ENCODE peak calls at places on chromosomes 11 and 22, in four cellular contexts. One of them, this sample, is unnamed. For H3K9me1 and H3K9me3, the result is how much of the 10 kb centered on the place peaks cover.

GRCh38 chr11:117837791-117838190 is 13.2 kb upstream of the FXYD2 start:
- DNase-seq in IMR-90: no peak
- DNase-seq in K562: no peak
- DNase-seq in endothelial cell of umbilical vein: no peak
- DNase-seq in this sample: no peak

GRCh38 chr11:13052130-13052541 is 43.0 kb downstream of the RASSF10 start:
- DNase-seq in IMR-90: no peak
- DNase-seq in K562: no peak
- DNase-seq in endothelial cell of umbilical vein: no peak
- DNase-seq in this sample: no peak

GRCh38 chr11:45818961-45819605 is 14.1 kb downstream of the SLC35C1 start:
- DNase-seq in endothelial cell of umbilical vein: no peak
- DNase-seq in IMR-90: no peak
- DNase-seq in K562: no peak
- DNase-seq in this sample: no peak

GRCh38 chr11:129680907-129681306 is 134.7 kb upstream of the TMEM45B start:
- DNase-seq in K562: no peak
- DNase-seq in endothelial cell of umbilical vein: no peak
- DNase-seq in IMR-90: no peak
- DNase-seq in this sample: no peak

GRCh38 chr11:117172678-117173421 is 5.7 kb upstream of the SIDT2 start:
- DNase-seq in K562: peak
- DNase-seq in endothelial cell of umbilical vein: peak
- DNase-seq in IMR-90: no peak
- DNase-seq in this sample: no peak

GRCh38 chr11:65553301-65554001 is 4.7 kb downstream of the LTBP3 start:
- DNase-seq in IMR-90: no peak
- DNase-seq in K562: peak
- DNase-seq in endothelial cell of umbilical vein: no peak
- DNase-seq in this sample: no peak

GRCh38 chr11:118194835-118195627 is 18.6 kb upstream of the SCN2B start:
- DNase-seq in endothelial cell of umbilical vein: peak
- DNase-seq in K562: no peak
- DNase-seq in IMR-90: peak
- DNase-seq in this sample: peak

GRCh38 chr11:33291004-33291777 is 34.0 kb downstream of the HIPK3 start:
- DNase-seq in endothelial cell of umbilical vein: no peak
- DNase-seq in K562: no peak
- DNase-seq in IMR-90: peak
- DNase-seq in this sample: no peak

GRCh38 chr11:76830639-76831312 is 29.9 kb upstream of the ACER3 start:
- DNase-seq in IMR-90: peak
- DNase-seq in K562: no peak
- DNase-seq in endothelial cell of umbilical vein: peak
- DNase-seq in this sample: no peak

GRCh38 chr11:87908086-87908485 is 267.2 kb downstream of the RAB38 start:
- DNase-seq in K562: no peak
- DNase-seq in endothelial cell of umbilical vein: no peak
- DNase-seq in IMR-90: no peak
- DNase-seq in this sample: no peak

GRCh38 chr22:45680932-45681700 is 9.5 kb downstream of the ATXN10 start:
- DNase-seq in K562: no peak
- DNase-seq in endothelial cell of umbilical vein: peak
- DNase-seq in IMR-90: peak
- DNase-seq in this sample: no peak

GRCh38 chr11:8642226-8642625 is 40.2 kb downstream of the TRIM66 start:
- DNase-seq in endothelial cell of umbilical vein: peak
- DNase-seq in IMR-90: no peak
- DNase-seq in K562: no peak
- DNase-seq in this sample: no peak

GRCh38 chr11:19349340-19350025 is 108.7 kb upstream of the E2F8 start:
- DNase-seq in K562: no peak
- DNase-seq in endothelial cell of umbilical vein: no peak
- DNase-seq in IMR-90: no peak
- DNase-seq in this sample: no peak

GRCh38 chr22:30423296-30423958 is 2.1 kb upstream of the MTFP1 start:
- DNase-seq in IMR-90: no peak
- DNase-seq in K562: no peak
- DNase-seq in endothelial cell of umbilical vein: no peak
- DNase-seq in this sample: no peak

GRCh38 chr11:1534682-1535081 is 37.4 kb downstream of the DUSP8 start:
- DNase-seq in endothelial cell of umbilical vein: no peak
- DNase-seq in K562: no peak
- DNase-seq in IMR-90: peak
- DNase-seq in this sample: no peak

GRCh38 chr22:24592144-24592845 is 578 bp downstream of the LRRC75B start:
- DNase-seq in K562: no peak
- DNase-seq in IMR-90: no peak
- DNase-seq in endothelial cell of umbilical vein: peak
- DNase-seq in this sample: no peak

GRCh38 chr11:57335343-57336110 is at the start of gene SSRP1:
- DNase-seq in endothelial cell of umbilical vein: peak
- DNase-seq in IMR-90: peak
- DNase-seq in K562: peak
- DNase-seq in this sample: no peak

GRCh38 chr11:118215262-118215661 is 9.5 kb downstream of the JAML start:
- DNase-seq in endothelial cell of umbilical vein: no peak
- DNase-seq in K562: no peak
- DNase-seq in IMR-90: no peak
- DNase-seq in this sample: no peak

GRCh38 chr11:62715150-62716130 is 8.0 kb downstream of the GNG3 start:
- DNase-seq in endothelial cell of umbilical vein: no peak
- DNase-seq in IMR-90: no peak
- DNase-seq in K562: no peak
- DNase-seq in this sample: no peak

GRCh38 chr11:125078516-125079140 is 15.5 kb downstream of the SLC37A2 start:
- DNase-seq in K562: no peak
- DNase-seq in IMR-90: no peak
- DNase-seq in endothelial cell of umbilical vein: no peak
- DNase-seq in this sample: no peak

GRCh38 chr11:88421530-88421929 is 84.0 kb upstream of the CTSC start:
- DNase-seq in endothelial cell of umbilical vein: no peak
- DNase-seq in K562: peak
- DNase-seq in IMR-90: peak
- DNase-seq in this sample: no peak

GRCh38 chr11:9089061-9089460 is 2.3 kb downstream of the SCUBE2 start:
- DNase-seq in endothelial cell of umbilical vein: no peak
- DNase-seq in K562: no peak
- DNase-seq in IMR-90: no peak
- DNase-seq in this sample: no peak

GRCh38 chr11:44751066-44751465 is 24.3 kb downstream of the TSPAN18 start:
- DNase-seq in K562: no peak
- DNase-seq in IMR-90: no peak
- DNase-seq in endothelial cell of umbilical vein: no peak
- DNase-seq in this sample: no peak

GRCh38 chr11:64969209-64969608 is 2.7 kb downstream of the MAJIN start:
- DNase-seq in IMR-90: peak
- DNase-seq in K562: no peak
- DNase-seq in endothelial cell of umbilical vein: peak
- DNase-seq in this sample: peak

GRCh38 chr11:61693897-61694840 is 14.0 kb downstream of the DAGLA start:
- DNase-seq in K562: no peak
- DNase-seq in endothelial cell of umbilical vein: no peak
- DNase-seq in IMR-90: no peak
- DNase-seq in this sample: no peak

GRCh38 chr11:74437441-74437840 is 29.9 kb downstream of the KCNE3 start:
- DNase-seq in endothelial cell of umbilical vein: peak
- DNase-seq in K562: peak
- DNase-seq in IMR-90: peak
- DNase-seq in this sample: no peak

GRCh38 chr11:74438681-74439080 is 28.7 kb downstream of the KCNE3 start:
- DNase-seq in IMR-90: no peak
- DNase-seq in endothelial cell of umbilical vein: no peak
- DNase-seq in K562: no peak
- DNase-seq in this sample: no peak

GRCh38 chr11:74429205-74429604 is 31.0 kb upstream of the PGM2L1 start:
- DNase-seq in endothelial cell of umbilical vein: no peak
- DNase-seq in IMR-90: no peak
- DNase-seq in K562: no peak
- DNase-seq in this sample: no peak

GRCh38 chr11:74434528-74434927 is 32.8 kb downstream of the KCNE3 start:
- DNase-seq in K562: no peak
- DNase-seq in IMR-90: peak
- DNase-seq in endothelial cell of umbilical vein: no peak
- DNase-seq in this sample: no peak
- H3K9me1 ChIP-seq in K562: under half
- H3K9me1 ChIP-seq in IMR-90: under half
- H3K9me1 ChIP-seq in endothelial cell of umbilical vein: under half
- H3K9me1 ChIP-seq in this sample: under half

DNA sequence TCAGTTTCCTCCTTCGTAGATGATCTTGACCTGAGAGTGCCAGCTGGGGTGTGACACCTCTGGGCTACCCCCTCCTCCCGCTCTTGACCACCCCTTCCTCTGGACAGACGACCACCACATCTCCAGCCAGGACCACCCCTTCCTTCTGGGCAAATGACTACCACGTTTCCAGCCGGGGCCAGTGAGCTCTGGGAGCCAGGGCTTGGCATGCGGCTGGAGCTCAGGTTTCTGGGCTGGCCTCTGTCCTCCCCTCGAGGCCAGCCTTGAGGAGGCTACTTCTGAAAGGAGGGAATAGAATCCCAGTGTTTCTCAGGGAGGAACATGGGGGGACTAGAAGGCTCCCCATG is 120.9 kb downstream of the KCNQ1OT1 start:
- DNase-seq in endothelial cell of umbilical vein: no peak
- DNase-seq in K562: no peak
- DNase-seq in IMR-90: no peak
- DNase-seq in this sample: no peak
- H3K9ac ChIP-seq in endothelial cell of umbilical vein: no peak
- H3K9ac ChIP-seq in K562: no peak
- H3K9ac ChIP-seq in IMR-90: no peak
- H3K9ac ChIP-seq in this sample: no peak

DNA sequence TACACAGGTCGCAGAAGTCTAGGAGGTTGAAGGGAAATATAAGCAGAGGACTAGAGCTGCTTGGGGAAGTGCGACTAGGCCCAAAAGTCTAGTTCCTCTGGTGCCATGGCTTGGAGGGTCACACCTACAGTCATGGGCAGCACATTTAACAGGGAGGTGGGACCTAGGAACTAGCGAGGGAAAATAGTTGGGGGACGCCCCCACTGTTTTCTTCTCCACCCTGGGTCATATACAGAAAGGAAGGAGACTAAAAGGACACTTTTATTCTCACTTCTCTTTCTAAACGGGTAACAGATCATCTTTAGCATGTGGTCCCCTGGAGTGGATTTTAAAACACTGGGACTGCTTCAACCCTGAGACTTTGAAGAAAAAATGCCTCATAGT is 16.6 kb downstream of the APIP start:
- DNase-seq in IMR-90: no peak
- DNase-seq in K562: no peak
- DNase-seq in endothelial cell of umbilical vein: no peak
- DNase-seq in this sample: no peak
- H3K9me3 ChIP-seq in IMR-90: under half
- H3K9me3 ChIP-seq in K562: under half
- H3K9me3 ChIP-seq in endothelial cell of umbilical vein: under half
- H3K9me3 ChIP-seq in this sample: under half

GRCh38 chr11:35750315-35750714 is 87.7 kb downstream of the TRIM44 start:
- DNase-seq in endothelial cell of umbilical vein: no peak
- DNase-seq in IMR-90: no peak
- DNase-seq in K562: no peak
- DNase-seq in this sample: no peak
- H3K9me1 ChIP-seq in endothelial cell of umbilical vein: under half
- H3K9me1 ChIP-seq in IMR-90: under half
- H3K9me1 ChIP-seq in K562: under half
- H3K9me1 ChIP-seq in this sample: under half

DNA sequence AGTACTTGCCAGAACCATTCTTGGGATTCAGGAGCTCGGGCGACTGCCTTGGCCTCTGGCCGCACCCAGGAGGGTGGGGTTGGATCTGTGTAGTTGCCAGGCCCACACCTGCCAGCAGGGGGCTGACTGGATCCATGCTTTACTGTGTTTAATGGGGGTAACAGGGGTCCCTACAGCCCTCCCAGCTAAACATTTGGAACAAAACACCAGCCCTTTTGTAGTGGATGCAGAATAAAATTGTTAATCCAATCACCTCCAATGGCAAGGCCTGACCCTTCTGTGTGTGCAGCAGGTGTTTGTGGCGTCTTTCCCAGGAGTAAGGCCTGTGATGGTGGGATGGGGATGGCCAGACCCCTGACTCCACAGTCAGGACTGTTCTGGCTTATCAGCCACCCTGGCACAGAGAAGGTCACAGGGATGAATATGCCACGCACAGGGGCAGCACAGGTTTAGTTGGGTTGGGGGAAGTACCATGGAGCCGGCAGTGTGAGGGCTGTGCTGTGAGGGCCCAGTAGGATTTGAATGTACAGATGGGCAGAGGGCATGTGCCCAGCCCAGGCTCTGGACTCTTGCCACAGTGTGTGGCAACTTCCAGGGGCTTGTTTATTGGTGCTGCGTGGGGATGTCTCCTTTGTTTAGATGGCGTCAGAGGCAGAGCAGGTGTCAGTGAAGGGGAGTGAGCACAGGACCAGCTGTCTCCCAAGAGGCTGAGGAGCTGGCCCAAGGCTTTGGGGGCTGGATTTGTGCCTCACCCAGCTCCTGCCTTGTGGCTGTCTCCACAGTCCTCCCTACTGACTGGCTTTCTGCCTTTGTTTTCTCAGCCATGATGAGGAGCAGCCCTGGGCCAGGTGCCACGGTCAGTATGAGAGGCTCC is 22.2 kb downstream of the SUN2 start:
- DNase-seq in K562: peak
- DNase-seq in IMR-90: peak
- DNase-seq in endothelial cell of umbilical vein: peak
- DNase-seq in this sample: no peak
- H3K9ac ChIP-seq in K562: no peak
- H3K9ac ChIP-seq in IMR-90: no peak
- H3K9ac ChIP-seq in endothelial cell of umbilical vein: no peak
- H3K9ac ChIP-seq in this sample: no peak

This sample was measured in keratinocyte.